ENCODE peak calls at places on chromosomes 12 and 14, in five cellular contexts. C is Panc1, E is SK-N-SH, N is GM12878, D is K562. W is an unnamed sample.

GRCh38 chr14:62062645-62063044 is 300.4 kb downstream of the SNAPC1 start:
- DNase-seq in E (no peak), D (no peak), C (no peak), N (no peak), W (no peak)

GRCh38 chr14:97490521-97491070 is 693.4 kb downstream of the VRK1 start:
- DNase-seq in N (no peak), E (no peak), C (no peak), D (no peak), W (no peak)

GRCh38 chr12:117084405-117085317 is 14.6 kb downstream of the TESC start:
- DNase-seq in D (no peak), C (no peak), N (no peak), E (no peak), W (no peak)

GRCh38 chr14:75310295-75311059 is 31.8 kb downstream of the FOS start:
- DNase-seq in D (no peak), C (no peak), E (peak; percentile 82), N (no peak), W (no peak)

GRCh38 chr14:34067587-34067986 is 116.7 kb upstream of the EGLN3 start:
- DNase-seq in E (no peak), N (no peak), D (no peak), C (no peak), W (no peak)

GRCh38 chr12:6696690-6697583 is 3.7 kb downstream of the PIANP start:
- DNase-seq in N (peak; percentile 42), D (no peak), C (no peak), E (no peak), W (no peak)

GRCh38 chr14:59125156-59125555 is 63.3 kb upstream of the DAAM1 start:
- DNase-seq in D (no peak), N (no peak), C (no peak), E (no peak), W (no peak)

GRCh38 chr12:2627343-2628191 is 167.2 kb upstream of the FKBP4 start:
- DNase-seq in D (no peak), N (no peak), C (no peak), E (no peak), W (no peak)

GRCh38 chr12:124391340-124392261 is 96.7 kb downstream of the RFLNA start:
- DNase-seq in N (peak; percentile 28), C (no peak), D (peak; percentile 44), E (no peak), W (no peak)

GRCh38 chr14:76154539-76155126 is 2.9 kb downstream of the GPATCH2L start:
- DNase-seq in C (no peak), E (no peak), N (no peak), D (no peak), W (no peak)

GRCh38 chr12:56086096-56086495 is 6.1 kb downstream of the ERBB3 start:
- DNase-seq in E (no peak), D (peak; percentile 8), N (no peak), C (no peak), W (no peak)

GRCh38 chr12:22781339-22781738 is 156.4 kb downstream of the ETNK1 start:
- DNase-seq in D (no peak), N (no peak), E (no peak), C (no peak), W (no peak)

GRCh38 chr12:129961111-129961510 is 57.3 kb upstream of the TMEM132D start:
- DNase-seq in N (no peak), D (no peak), C (peak; percentile 36), E (no peak), W (no peak)

GRCh38 chr14:91377700-91378652 is 39.6 kb downstream of the CCDC88C start:
- DNase-seq in C (no peak), E (peak; percentile 88), N (no peak), D (no peak), W (peak; percentile 77)

GRCh38 chr12:119115296-119115905 is 63.3 kb upstream of the HSPB8 start:
- DNase-seq in E (peak; percentile 75), N (no peak), C (peak; percentile 35), D (peak; percentile 62), W (peak; percentile 15)

GRCh38 chr14:24435998-24436354 is 6.2 kb downstream of the KHNYN start:
- DNase-seq in N (no peak), C (no peak), E (no peak), D (no peak), W (no peak)

GRCh38 chr14:50395448-50395847 is 1.2 kb downstream of the CDKL1 start:
- DNase-seq in C (no peak), D (no peak), E (no peak), N (no peak), W (no peak)

GRCh38 chr14:69629225-69630127 is 18.1 kb downstream of the SUSD6 start:
- DNase-seq in D (peak; percentile 62), E (no peak), C (no peak), N (no peak), W (no peak)

GRCh38 chr12:118290130-118290529 is 82.6 kb downstream of the TAOK3 start:
- DNase-seq in E (no peak), N (no peak), D (no peak), C (no peak), W (no peak)

GRCh38 chr14:91373591-91374245 is 43.9 kb downstream of the CCDC88C start:
- DNase-seq in N (peak; percentile 80), E (peak; percentile 55), C (no peak), D (no peak), W (no peak)

GRCh38 chr12:109621864-109622485 is 48.4 kb downstream of the MVK start:
- DNase-seq in N (no peak), D (no peak), E (peak; percentile 86), C (no peak), W (no peak)

GRCh38 chr12:1282670-1283361 is 291.8 kb downstream of the ERC1 start:
- DNase-seq in E (no peak), D (no peak), N (no peak), C (no peak), W (no peak)

GRCh38 chr12:6234906-6235305 is 34.7 kb downstream of the CD9 start:
- DNase-seq in E (no peak), D (no peak), C (no peak), N (no peak), W (no peak)

GRCh38 chr14:106843951-106844483 is 1317.6 kb downstream of the TMEM121 start:
- DNase-seq in E (peak; percentile 13), C (no peak), D (no peak), N (no peak), W (peak; percentile 81)

GRCh38 chr14:38527502-38527878 is 271.6 kb upstream of the CLEC14A start:
- DNase-seq in D (no peak), N (no peak), E (no peak), C (no peak), W (no peak)

GRCh38 chr14:28767851-28768548 is 1.4 kb downstream of the FOXG1 start:
- DNase-seq in E (no peak), D (peak; percentile 46), C (no peak), N (no peak), W (no peak)

GRCh38 chr14:28767239-28767850 is 758 bp downstream of the FOXG1 start:
- DNase-seq in D (no peak), N (no peak), C (no peak), E (no peak), W (no peak)

GRCh38 chr14:28765169-28765906 is 1.2 kb upstream of the FOXG1 start:
- DNase-seq in E (no peak), D (no peak), C (no peak), N (no peak), W (no peak)

GRCh38 chr14:28765907-28766504 is 581 bp upstream of the FOXG1 start:
- DNase-seq in D (peak; percentile 39), N (no peak), E (peak; percentile 41), C (no peak), W (no peak)

GRCh38 chr14:28766505-28767238 is at the start of gene FOXG1:
- DNase-seq in E (peak; percentile 46), C (no peak), N (no peak), D (peak; percentile 89), W (no peak)
- H3K27me3 ChIP-seq in E (peaks cover 63% of the 10 kb centered on the region), C (no peaks in the 10 kb centered on the region), N (peaks cover 3% of the 10 kb centered on the region), D (no peaks in the 10 kb centered on the region), W (peaks cover 53% of the 10 kb centered on the region)

GRCh38 chr14:104205781-104206180 is 67.4 kb downstream of the KIF26A start:
- DNase-seq in C (no peak), E (no peak), N (no peak), D (no peak), W (no peak)

GRCh38 chr14:104206281-104206904 is 68.0 kb downstream of the KIF26A start:
- DNase-seq in D (no peak), C (no peak), N (no peak), E (peak; percentile 71), W (no peak)

GRCh38 chr14:104202259-104203070 is 64.1 kb downstream of the KIF26A start:
- DNase-seq in E (peak; percentile 91), N (no peak), D (no peak), C (no peak), W (no peak)

GRCh38 chr14:104203071-104203425 is 64.7 kb downstream of the KIF26A start:
- DNase-seq in C (no peak), E (no peak), N (no peak), D (no peak), W (no peak)

GRCh38 chr14:104204660-104205149 is 66.3 kb downstream of the KIF26A start:
- DNase-seq in C (no peak), N (no peak), E (no peak), D (no peak), W (no peak)
- TF ChIP-seq REST in C (no peak), N (no peak), E (no peak), D (no peak), W (no peak)

DNA sequence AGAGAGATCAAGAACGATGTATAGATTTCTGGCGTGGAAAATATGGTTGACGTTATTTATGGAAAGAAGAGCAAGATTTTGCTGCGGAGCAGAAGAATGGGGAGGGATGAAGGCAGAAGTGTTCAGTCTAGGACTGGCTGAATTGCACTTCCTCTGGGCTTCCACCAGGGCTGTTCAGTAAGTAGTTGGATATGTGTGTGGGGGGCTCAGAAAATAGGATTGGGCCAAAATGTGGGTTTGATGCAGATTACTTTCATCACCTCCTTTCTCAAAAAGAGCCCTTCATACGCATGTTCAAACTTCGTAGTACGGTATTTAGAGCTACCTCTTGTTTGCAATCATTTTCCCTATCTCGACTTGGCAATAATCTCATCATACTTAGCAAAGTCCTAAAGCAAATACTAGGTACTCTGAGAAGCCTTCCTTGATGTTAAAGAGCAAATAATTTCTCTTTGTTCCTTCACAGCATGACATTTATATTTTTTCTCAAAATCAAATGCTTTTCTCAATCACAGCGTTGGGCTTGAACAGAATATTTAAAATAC is 349.4 kb downstream of the NELL2 start:
- DNase-seq in N (no peak), E (no peak), D (no peak), C (no peak), W (no peak)
- H3K27me3 ChIP-seq in N (no peaks in the 10 kb centered on the region), E (no peaks in the 10 kb centered on the region), D (no peaks in the 10 kb centered on the region), C (no peaks in the 10 kb centered on the region), W (no peaks in the 10 kb centered on the region)

GRCh38 chr12:108374596-108375320 is 35.6 kb upstream of the CMKLR1 start:
- DNase-seq in E (no peak), C (no peak), D (no peak), N (no peak), W (no peak)
- TF ChIP-seq REST in E (no peak), C (no peak), D (no peak), N (no peak), W (no peak)

W was measured in HL-60.